ENCODE peak calls at places on chromosomes 4 and X, in five cellular contexts. C is prostate gland, X is stomach, A is esophagus squamous epithelium, E is ovary. Q is an unnamed sample. For H3K4me1, the result is how much of the 10 kb centered on the place peaks cover.

GRCh38 chr4:176439611-176440010 is 119.8 kb downstream of the SPCS3 start:
- DNase-seq in X (no peak), E (no peak), A (no peak), C (no peak), Q (no peak)

GRCh38 chrX:151563449-151563848 is at the start of gene PASD1:
- DNase-seq in X (no peak), A (no peak), E (no peak), C (no peak), Q (no peak)

GRCh38 chrX:107628662-107629532 is 587 bp downstream of the PRPS1 start:
- DNase-seq in X (no peak), A (no peak), C (peak), E (peak), Q (peak)

GRCh38 chr4:58809366-58809765 is 1699.2 kb upstream of the IGFBP7 start:
- DNase-seq in X (no peak), E (no peak), A (no peak), C (no peak), Q (no peak)

GRCh38 chr4:172104534-172104933 is 291.3 kb downstream of the GALNTL6 start:
- DNase-seq in X (no peak), E (no peak), A (no peak), C (no peak), Q (no peak)

GRCh38 chrX:133495464-133496391 is 80.4 kb upstream of the GPC4 start:
- DNase-seq in C (peak), X (peak), E (peak), A (no peak), Q (peak)

GRCh38 chr4:13700196-13701140 is 72.9 kb upstream of the BOD1L1 start:
- DNase-seq in X (no peak), E (no peak), A (no peak), C (no peak), Q (no peak)

GRCh38 chr4:184801781-184802180 is 24.0 kb downstream of the ACSL1 start:
- DNase-seq in X (no peak), E (no peak), C (no peak), A (no peak), Q (no peak)

GRCh38 chr4:108533245-108533844 is 87.0 kb upstream of the RPL34 start:
- DNase-seq in A (no peak), E (no peak), C (no peak), X (no peak), Q (no peak)

GRCh38 chr4:173370130-173370476 is 651 bp upstream of the SAP30 start:
- DNase-seq in C (no peak), E (peak), X (no peak), A (peak), Q (peak)

GRCh38 chr4:28073860-28074555 is 1213.4 kb downstream of the STIM2 start:
- DNase-seq in X (no peak), C (no peak), E (no peak), A (no peak), Q (no peak)

GRCh38 chrX:12548746-12549145 is 242.5 kb upstream of the PRPS2 start:
- DNase-seq in C (no peak), X (no peak), A (no peak), E (no peak), Q (no peak)

GRCh38 chr4:5784021-5784420 is 73.0 kb downstream of the EVC start:
- DNase-seq in C (no peak), A (no peak), X (no peak), E (no peak), Q (no peak)

GRCh38 chr4:122434285-122434684 is 22.2 kb downstream of the IL2 start:
- DNase-seq in C (no peak), X (no peak), E (no peak), A (no peak), Q (no peak)
- TF ChIP-seq CTCF in C (no peak), X (no peak), E (no peak), A (no peak), Q (no peak)

DNA sequence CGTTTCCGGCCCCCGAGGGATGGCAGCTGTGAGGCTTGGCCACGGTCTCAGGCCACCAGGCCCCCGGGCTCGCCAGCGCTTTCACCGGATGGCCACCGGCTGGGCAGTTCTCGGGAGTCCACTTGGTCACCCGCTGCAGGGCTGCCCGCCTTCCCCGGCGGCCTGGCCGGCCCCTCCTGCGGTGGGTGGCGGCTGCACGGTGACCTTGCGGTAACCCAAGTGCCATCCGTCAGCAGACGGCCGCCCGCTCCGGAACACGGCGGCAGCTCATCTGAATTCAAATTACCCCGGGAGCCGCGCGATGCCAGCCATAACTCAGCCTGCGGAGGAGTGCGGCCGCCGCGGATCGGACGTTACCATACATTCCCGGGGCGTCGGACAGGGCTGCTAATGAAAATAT is 60.7 kb downstream of the FAM53A start:
- DNase-seq in X (no peak), C (no peak), A (no peak), E (no peak), Q (no peak)
- H3K4me1 ChIP-seq in X (under half), C (under half), A (under half), E (under half), Q (under half)

GRCh38 chr4:159762672-159763071 is 659.8 kb downstream of the RAPGEF2 start:
- DNase-seq in C (no peak), A (no peak), E (no peak), X (no peak), Q (no peak)
- TF ChIP-seq POLR2A in C (no peak), A (no peak), E (no peak), X (no peak), Q (no peak)

GRCh38 chr4:6974138-6974848 is 64.7 kb downstream of the TBC1D14 start:
- DNase-seq in X (peak), A (no peak), E (peak), C (peak), Q (peak)
- TF ChIP-seq CTCF in X (peak), A (peak), E (peak), C (peak), Q (peak)

DNA sequence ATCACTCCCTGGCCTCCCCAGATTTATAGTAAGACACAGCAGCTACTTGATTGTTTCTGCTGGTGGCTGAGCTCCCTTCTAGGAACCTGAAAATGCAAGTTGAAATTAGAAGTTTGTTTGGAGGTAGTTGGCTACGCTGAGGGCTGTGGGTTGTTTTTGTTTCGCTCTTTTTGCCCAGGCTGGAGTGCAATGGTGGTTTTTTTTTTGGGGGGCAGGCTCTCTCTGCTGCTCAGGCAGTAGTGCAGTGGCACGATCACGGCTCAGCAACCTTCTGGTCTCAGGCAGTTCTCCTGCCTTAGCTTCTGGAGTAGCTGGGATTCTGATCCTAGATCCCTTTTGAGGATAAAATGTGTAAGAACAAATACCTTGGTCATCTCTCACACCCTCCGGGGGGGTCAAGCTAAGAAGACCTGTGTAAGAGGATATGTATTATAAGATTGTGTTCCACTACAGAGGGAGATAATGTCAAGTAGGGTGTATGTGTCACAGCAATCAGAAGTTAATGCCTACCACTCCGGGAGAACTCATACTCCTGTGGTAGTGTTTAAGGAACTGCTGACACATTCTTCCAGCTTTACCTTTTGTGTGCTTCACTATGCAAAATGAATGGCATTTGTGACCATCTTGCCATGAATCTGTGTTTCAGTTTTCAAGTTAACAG is 9.7 kb downstream of the JADE1 start:
- DNase-seq in E (no peak), C (no peak), X (no peak), A (no peak), Q (peak)
- H3K4me1 ChIP-seq in E (under half), C (under half), X (under half), A (under half), Q (under half)